ENCODE peak calls at places on chromosomes 4 and X, in eight cellular contexts. One of them, this sample, is unnamed.

GRCh38 chrX:69133561-69134542 is 31.4 kb downstream of the PJA1 start:
- DNase-seq in cardiac muscle cell: peak
- DNase-seq in NCI-H69: peak
- DNase-seq in coronary artery: no peak
- DNase-seq in stimulated activated CD4-positive, alpha-beta T cell treated with anti-CD3 and anti-CD28 coated beads, Interleukin-1b, Interleukin-23, amount 100 ng/mL, for 24 hours: no peak
- DNase-seq in neural progenitor cell: peak
- DNase-seq in T-helper 2 cell: no peak
- DNase-seq in HT1080: peak
- DNase-seq in this sample: peak

GRCh38 chr4:170259631-170260153 is 169.9 kb upstream of the AADAT start:
- DNase-seq in cardiac muscle cell: peak
- DNase-seq in NCI-H69: peak
- DNase-seq in coronary artery: no peak
- DNase-seq in stimulated activated CD4-positive, alpha-beta T cell treated with anti-CD3 and anti-CD28 coated beads, Interleukin-1b, Interleukin-23, amount 100 ng/mL, for 24 hours: no peak
- DNase-seq in neural progenitor cell: peak
- DNase-seq in T-helper 2 cell: no peak
- DNase-seq in HT1080: peak
- DNase-seq in this sample: peak

GRCh38 chrX:152632445-152633097 is 5.1 kb upstream of the GABRQ start:
- DNase-seq in cardiac muscle cell: peak
- DNase-seq in NCI-H69: peak
- DNase-seq in coronary artery: no peak
- DNase-seq in stimulated activated CD4-positive, alpha-beta T cell treated with anti-CD3 and anti-CD28 coated beads, Interleukin-1b, Interleukin-23, amount 100 ng/mL, for 24 hours: no peak
- DNase-seq in neural progenitor cell: peak
- DNase-seq in T-helper 2 cell: no peak
- DNase-seq in HT1080: peak
- DNase-seq in this sample: peak

GRCh38 chrX:1481636-1482529 is 29.2 kb upstream of the ASMTL start:
- DNase-seq in cardiac muscle cell: peak
- DNase-seq in NCI-H69: no peak
- DNase-seq in coronary artery: peak
- DNase-seq in stimulated activated CD4-positive, alpha-beta T cell treated with anti-CD3 and anti-CD28 coated beads, Interleukin-1b, Interleukin-23, amount 100 ng/mL, for 24 hours: peak
- DNase-seq in neural progenitor cell: peak
- DNase-seq in T-helper 2 cell: peak
- DNase-seq in HT1080: peak
- DNase-seq in this sample: no peak

GRCh38 chr4:177117256-177117655 is 192.4 kb upstream of the NEIL3 start:
- DNase-seq in cardiac muscle cell: no peak
- DNase-seq in NCI-H69: peak
- DNase-seq in coronary artery: no peak
- DNase-seq in stimulated activated CD4-positive, alpha-beta T cell treated with anti-CD3 and anti-CD28 coated beads, Interleukin-1b, Interleukin-23, amount 100 ng/mL, for 24 hours: no peak
- DNase-seq in neural progenitor cell: peak
- DNase-seq in T-helper 2 cell: no peak
- DNase-seq in HT1080: no peak
- DNase-seq in this sample: peak

GRCh38 chr4:6111354-6111930 is 88.9 kb downstream of the JAKMIP1 start:
- DNase-seq in cardiac muscle cell: no peak
- DNase-seq in NCI-H69: peak
- DNase-seq in coronary artery: peak
- DNase-seq in stimulated activated CD4-positive, alpha-beta T cell treated with anti-CD3 and anti-CD28 coated beads, Interleukin-1b, Interleukin-23, amount 100 ng/mL, for 24 hours: no peak
- DNase-seq in neural progenitor cell: no peak
- DNase-seq in T-helper 2 cell: no peak
- DNase-seq in HT1080: no peak
- DNase-seq in this sample: no peak

GRCh38 chr4:142278171-142278570 is 567.9 kb downstream of the INPP4B start:
- DNase-seq in cardiac muscle cell: no peak
- DNase-seq in NCI-H69: no peak
- DNase-seq in coronary artery: no peak
- DNase-seq in stimulated activated CD4-positive, alpha-beta T cell treated with anti-CD3 and anti-CD28 coated beads, Interleukin-1b, Interleukin-23, amount 100 ng/mL, for 24 hours: no peak
- DNase-seq in neural progenitor cell: no peak
- DNase-seq in T-helper 2 cell: no peak
- DNase-seq in HT1080: no peak
- DNase-seq in this sample: no peak

GRCh38 chr4:1055721-1056590 is 44.5 kb downstream of the FGFRL1 start:
- DNase-seq in cardiac muscle cell: peak
- DNase-seq in NCI-H69: peak
- DNase-seq in coronary artery: peak
- DNase-seq in stimulated activated CD4-positive, alpha-beta T cell treated with anti-CD3 and anti-CD28 coated beads, Interleukin-1b, Interleukin-23, amount 100 ng/mL, for 24 hours: peak
- DNase-seq in neural progenitor cell: peak
- DNase-seq in T-helper 2 cell: peak
- DNase-seq in HT1080: no peak
- DNase-seq in this sample: no peak

GRCh38 chrX:133923548-133923947 is 61.8 kb downstream of the GPC3 start:
- DNase-seq in cardiac muscle cell: no peak
- DNase-seq in NCI-H69: no peak
- DNase-seq in coronary artery: no peak
- DNase-seq in stimulated activated CD4-positive, alpha-beta T cell treated with anti-CD3 and anti-CD28 coated beads, Interleukin-1b, Interleukin-23, amount 100 ng/mL, for 24 hours: no peak
- DNase-seq in neural progenitor cell: no peak
- DNase-seq in T-helper 2 cell: no peak
- DNase-seq in HT1080: no peak
- DNase-seq in this sample: no peak

GRCh38 chr4:128379860-128380259 is 92.2 kb upstream of the PGRMC2 start:
- DNase-seq in cardiac muscle cell: peak
- DNase-seq in NCI-H69: peak
- DNase-seq in coronary artery: no peak
- DNase-seq in stimulated activated CD4-positive, alpha-beta T cell treated with anti-CD3 and anti-CD28 coated beads, Interleukin-1b, Interleukin-23, amount 100 ng/mL, for 24 hours: no peak
- DNase-seq in neural progenitor cell: peak
- DNase-seq in T-helper 2 cell: no peak
- DNase-seq in HT1080: peak
- DNase-seq in this sample: no peak

GRCh38 chr4:2254665-2255500 is 7.0 kb downstream of the MXD4 start:
- DNase-seq in cardiac muscle cell: no peak
- DNase-seq in NCI-H69: no peak
- DNase-seq in coronary artery: no peak
- DNase-seq in stimulated activated CD4-positive, alpha-beta T cell treated with anti-CD3 and anti-CD28 coated beads, Interleukin-1b, Interleukin-23, amount 100 ng/mL, for 24 hours: no peak
- DNase-seq in neural progenitor cell: no peak
- DNase-seq in T-helper 2 cell: peak
- DNase-seq in HT1080: no peak
- DNase-seq in this sample: no peak

GRCh38 chrX:154350429-154351182 is 23.8 kb downstream of the FLNA start:
- DNase-seq in cardiac muscle cell: peak
- DNase-seq in NCI-H69: no peak
- DNase-seq in coronary artery: no peak
- DNase-seq in stimulated activated CD4-positive, alpha-beta T cell treated with anti-CD3 and anti-CD28 coated beads, Interleukin-1b, Interleukin-23, amount 100 ng/mL, for 24 hours: no peak
- DNase-seq in neural progenitor cell: no peak
- DNase-seq in T-helper 2 cell: no peak
- DNase-seq in HT1080: no peak
- DNase-seq in this sample: no peak

GRCh38 chr4:15402146-15402545 is 25.7 kb upstream of the C1QTNF7 start:
- DNase-seq in cardiac muscle cell: peak
- DNase-seq in NCI-H69: no peak
- DNase-seq in coronary artery: no peak
- DNase-seq in stimulated activated CD4-positive, alpha-beta T cell treated with anti-CD3 and anti-CD28 coated beads, Interleukin-1b, Interleukin-23, amount 100 ng/mL, for 24 hours: no peak
- DNase-seq in neural progenitor cell: no peak
- DNase-seq in T-helper 2 cell: no peak
- DNase-seq in HT1080: no peak
- DNase-seq in this sample: no peak

GRCh38 chrX:109847257-109848187 is 114.5 kb upstream of the ACSL4 start:
- DNase-seq in cardiac muscle cell: peak
- DNase-seq in NCI-H69: no peak
- DNase-seq in coronary artery: no peak
- DNase-seq in stimulated activated CD4-positive, alpha-beta T cell treated with anti-CD3 and anti-CD28 coated beads, Interleukin-1b, Interleukin-23, amount 100 ng/mL, for 24 hours: no peak
- DNase-seq in neural progenitor cell: no peak
- DNase-seq in T-helper 2 cell: no peak
- DNase-seq in HT1080: peak
- DNase-seq in this sample: no peak

GRCh38 chr4:176839656-176840055 is 46.9 kb upstream of the VEGFC start:
- DNase-seq in cardiac muscle cell: no peak
- DNase-seq in NCI-H69: no peak
- DNase-seq in coronary artery: no peak
- DNase-seq in stimulated activated CD4-positive, alpha-beta T cell treated with anti-CD3 and anti-CD28 coated beads, Interleukin-1b, Interleukin-23, amount 100 ng/mL, for 24 hours: no peak
- DNase-seq in neural progenitor cell: no peak
- DNase-seq in T-helper 2 cell: no peak
- DNase-seq in HT1080: no peak
- DNase-seq in this sample: no peak

GRCh38 chrX:136608295-136608933 is 39.5 kb upstream of the CD40LG start:
- DNase-seq in cardiac muscle cell: peak
- DNase-seq in NCI-H69: peak
- DNase-seq in coronary artery: no peak
- DNase-seq in stimulated activated CD4-positive, alpha-beta T cell treated with anti-CD3 and anti-CD28 coated beads, Interleukin-1b, Interleukin-23, amount 100 ng/mL, for 24 hours: no peak
- DNase-seq in neural progenitor cell: peak
- DNase-seq in T-helper 2 cell: peak
- DNase-seq in HT1080: peak
- DNase-seq in this sample: no peak

GRCh38 chr4:30901781-30902479 is 181.8 kb downstream of the PCDH7 start:
- DNase-seq in cardiac muscle cell: no peak
- DNase-seq in NCI-H69: no peak
- DNase-seq in coronary artery: no peak
- DNase-seq in stimulated activated CD4-positive, alpha-beta T cell treated with anti-CD3 and anti-CD28 coated beads, Interleukin-1b, Interleukin-23, amount 100 ng/mL, for 24 hours: no peak
- DNase-seq in neural progenitor cell: no peak
- DNase-seq in T-helper 2 cell: no peak
- DNase-seq in HT1080: no peak
- DNase-seq in this sample: no peak

GRCh38 chr4:83381173-83381572 is 46.5 kb upstream of the HPSE start:
- DNase-seq in cardiac muscle cell: no peak
- DNase-seq in NCI-H69: no peak
- DNase-seq in coronary artery: no peak
- DNase-seq in stimulated activated CD4-positive, alpha-beta T cell treated with anti-CD3 and anti-CD28 coated beads, Interleukin-1b, Interleukin-23, amount 100 ng/mL, for 24 hours: no peak
- DNase-seq in neural progenitor cell: no peak
- DNase-seq in T-helper 2 cell: no peak
- DNase-seq in HT1080: no peak
- DNase-seq in this sample: no peak

GRCh38 chr4:132269303-132269990 is 879.6 kb upstream of the PCDH10 start:
- DNase-seq in cardiac muscle cell: no peak
- DNase-seq in NCI-H69: no peak
- DNase-seq in coronary artery: no peak
- DNase-seq in stimulated activated CD4-positive, alpha-beta T cell treated with anti-CD3 and anti-CD28 coated beads, Interleukin-1b, Interleukin-23, amount 100 ng/mL, for 24 hours: no peak
- DNase-seq in neural progenitor cell: no peak
- DNase-seq in T-helper 2 cell: no peak
- DNase-seq in HT1080: no peak
- DNase-seq in this sample: no peak

GRCh38 chrX:153635788-153636668 is 11.0 kb upstream of the DUSP9 start:
- DNase-seq in cardiac muscle cell: no peak
- DNase-seq in NCI-H69: peak
- DNase-seq in coronary artery: no peak
- DNase-seq in stimulated activated CD4-positive, alpha-beta T cell treated with anti-CD3 and anti-CD28 coated beads, Interleukin-1b, Interleukin-23, amount 100 ng/mL, for 24 hours: no peak
- DNase-seq in neural progenitor cell: peak
- DNase-seq in T-helper 2 cell: no peak
- DNase-seq in HT1080: peak
- DNase-seq in this sample: no peak

GRCh38 chr4:2761035-2761923 is 5.1 kb upstream of the TNIP2 start:
- DNase-seq in cardiac muscle cell: peak
- DNase-seq in NCI-H69: peak
- DNase-seq in coronary artery: peak
- DNase-seq in stimulated activated CD4-positive, alpha-beta T cell treated with anti-CD3 and anti-CD28 coated beads, Interleukin-1b, Interleukin-23, amount 100 ng/mL, for 24 hours: no peak
- DNase-seq in neural progenitor cell: no peak
- DNase-seq in T-helper 2 cell: no peak
- DNase-seq in HT1080: peak
- DNase-seq in this sample: no peak

GRCh38 chr4:23737571-23737970 is 152.3 kb downstream of the PPARGC1A start:
- DNase-seq in cardiac muscle cell: no peak
- DNase-seq in NCI-H69: no peak
- DNase-seq in coronary artery: no peak
- DNase-seq in stimulated activated CD4-positive, alpha-beta T cell treated with anti-CD3 and anti-CD28 coated beads, Interleukin-1b, Interleukin-23, amount 100 ng/mL, for 24 hours: no peak
- DNase-seq in neural progenitor cell: no peak
- DNase-seq in T-helper 2 cell: no peak
- DNase-seq in HT1080: peak
- DNase-seq in this sample: no peak

GRCh38 chrX:1904663-1905218 is 289.9 kb downstream of the ASMT start:
- DNase-seq in cardiac muscle cell: no peak
- DNase-seq in NCI-H69: no peak
- DNase-seq in coronary artery: no peak
- DNase-seq in stimulated activated CD4-positive, alpha-beta T cell treated with anti-CD3 and anti-CD28 coated beads, Interleukin-1b, Interleukin-23, amount 100 ng/mL, for 24 hours: no peak
- DNase-seq in neural progenitor cell: no peak
- DNase-seq in T-helper 2 cell: no peak
- DNase-seq in HT1080: no peak
- DNase-seq in this sample: no peak

GRCh38 chrX:73262991-73263390 is 48.3 kb upstream of the NAP1L2 start:
- DNase-seq in cardiac muscle cell: no peak
- DNase-seq in NCI-H69: peak
- DNase-seq in coronary artery: no peak
- DNase-seq in stimulated activated CD4-positive, alpha-beta T cell treated with anti-CD3 and anti-CD28 coated beads, Interleukin-1b, Interleukin-23, amount 100 ng/mL, for 24 hours: no peak
- DNase-seq in neural progenitor cell: peak
- DNase-seq in T-helper 2 cell: no peak
- DNase-seq in HT1080: no peak
- DNase-seq in this sample: no peak

GRCh38 chrX:9859711-9860555 is 73.7 kb downstream of the SHROOM2 start:
- DNase-seq in cardiac muscle cell: no peak
- DNase-seq in NCI-H69: no peak
- DNase-seq in coronary artery: no peak
- DNase-seq in stimulated activated CD4-positive, alpha-beta T cell treated with anti-CD3 and anti-CD28 coated beads, Interleukin-1b, Interleukin-23, amount 100 ng/mL, for 24 hours: no peak
- DNase-seq in neural progenitor cell: no peak
- DNase-seq in T-helper 2 cell: no peak
- DNase-seq in HT1080: peak
- DNase-seq in this sample: no peak

GRCh38 chr4:147733614-147734344 is 1.9 kb downstream of the ARHGAP10 start:
- DNase-seq in cardiac muscle cell: peak
- DNase-seq in NCI-H69: peak
- DNase-seq in coronary artery: peak
- DNase-seq in stimulated activated CD4-positive, alpha-beta T cell treated with anti-CD3 and anti-CD28 coated beads, Interleukin-1b, Interleukin-23, amount 100 ng/mL, for 24 hours: no peak
- DNase-seq in neural progenitor cell: peak
- DNase-seq in T-helper 2 cell: no peak
- DNase-seq in HT1080: no peak
- DNase-seq in this sample: no peak

GRCh38 chr4:89765966-89766365 is 71.0 kb downstream of the SNCA start:
- DNase-seq in cardiac muscle cell: peak
- DNase-seq in NCI-H69: peak
- DNase-seq in coronary artery: no peak
- DNase-seq in stimulated activated CD4-positive, alpha-beta T cell treated with anti-CD3 and anti-CD28 coated beads, Interleukin-1b, Interleukin-23, amount 100 ng/mL, for 24 hours: no peak
- DNase-seq in neural progenitor cell: no peak
- DNase-seq in T-helper 2 cell: no peak
- DNase-seq in HT1080: peak
- DNase-seq in this sample: no peak

This sample was measured in neuronal stem cell.